ENCODE peak calls at places on chromosomes 1 and 21, in five cellular contexts. Y is T-helper 17 cell, H is left colon, N is RWPE2, A is upper lobe of left lung. R is an unnamed sample.

GRCh38 chr1:41754540-41754939 is 164.2 kb downstream of the HIVEP3 start:
- ATAC-seq in A (no peak), H (no peak), N (no peak), Y (no peak), R (no peak)

GRCh38 chr1:57911427-57911826 is 487.6 kb upstream of the DAB1 start:
- ATAC-seq in A (no peak), H (no peak), Y (no peak), N (no peak), R (no peak)

GRCh38 chr21:38170705-38171682 is 85.8 kb upstream of the KCNJ15 start:
- ATAC-seq in H (no peak), N (no peak), A (peak), Y (no peak), R (no peak)

GRCh38 chr1:22825790-22826189 is 115.2 kb downstream of the EPHB2 start:
- ATAC-seq in A (no peak), N (no peak), H (peak), Y (no peak), R (no peak)

GRCh38 chr1:246147471-246148461 is 359.3 kb downstream of the SMYD3 start:
- ATAC-seq in N (no peak), Y (no peak), H (no peak), A (no peak), R (no peak)

GRCh38 chr1:175278236-175278635 is 85.7 kb upstream of the KIAA0040 start:
- ATAC-seq in H (no peak), A (no peak), N (no peak), Y (no peak), R (no peak)

GRCh38 chr1:156615946-156616345 is 3.3 kb upstream of the HAPLN2 start:
- ATAC-seq in N (no peak), A (no peak), H (no peak), Y (no peak), R (no peak)

GRCh38 chr1:22332166-22332717 is 119.4 kb upstream of the ZBTB40 start:
- ATAC-seq in A (peak), H (no peak), Y (no peak), N (no peak), R (no peak)

GRCh38 chr1:205285391-205286101 is 36.0 kb downstream of the NUAK2 start:
- ATAC-seq in H (no peak), Y (peak), N (no peak), A (peak), R (no peak)

GRCh38 chr1:12454406-12455391 is 163.3 kb downstream of the DHRS3 start:
- ATAC-seq in A (peak), Y (no peak), N (peak), H (no peak), R (no peak)

GRCh38 chr1:205353612-205354011 is 3.1 kb downstream of the KLHDC8A start:
- ATAC-seq in Y (no peak), N (no peak), A (peak), H (no peak), R (no peak)

GRCh38 chr1:27504588-27505419 is 14.8 kb upstream of the WASF2 start:
- ATAC-seq in A (peak), H (peak), Y (no peak), N (peak), R (peak)

GRCh38 chr1:202034149-202034682 is 23.8 kb downstream of the ELF3 start:
- ATAC-seq in Y (no peak), N (no peak), H (no peak), A (no peak), R (no peak)

GRCh38 chr21:16424331-16424749 is 694.6 kb downstream of the USP25 start:
- ATAC-seq in A (peak), Y (no peak), N (no peak), H (no peak), R (peak)

GRCh38 chr1:89657886-89658285 is 25.0 kb downstream of the LRRC8C start:
- ATAC-seq in Y (peak), H (no peak), A (no peak), N (no peak), R (no peak)

GRCh38 chr1:162475089-162475488 is 22.5 kb upstream of the UHMK1 start:
- ATAC-seq in A (no peak), H (no peak), Y (no peak), N (no peak), R (peak)

GRCh38 chr21:44590311-44590721 is 2.0 kb downstream of the KRTAP10-6 start:
- ATAC-seq in Y (no peak), N (no peak), A (no peak), H (no peak), R (peak)

GRCh38 chr21:39012314-39013230 is 170.7 kb downstream of the PSMG1 start:
- ATAC-seq in N (no peak), H (peak), Y (no peak), A (no peak), R (no peak)

GRCh38 chr1:162687870-162688269 is 55.6 kb downstream of the DDR2 start:
- ATAC-seq in H (no peak), N (no peak), Y (no peak), A (no peak), R (no peak)

GRCh38 chr1:40723196-40723955 is 31.9 kb downstream of the NFYC start:
- ATAC-seq in N (no peak), Y (no peak), A (no peak), H (no peak), R (no peak)

GRCh38 chr1:31219489-31219888 is 20.2 kb downstream of the NKAIN1 start:
- ATAC-seq in H (no peak), N (no peak), Y (no peak), A (no peak), R (no peak)

GRCh38 chr21:36245115-36245514 is 74.9 kb upstream of the MORC3 start:
- ATAC-seq in A (no peak), H (no peak), Y (no peak), N (no peak), R (no peak)

GRCh38 chr1:175270361-175270760 is 77.8 kb upstream of the KIAA0040 start:
- ATAC-seq in H (no peak), N (no peak), Y (no peak), A (no peak), R (no peak)

GRCh38 chr1:176696109-176696508 is 233.1 kb downstream of the PAPPA2 start:
- ATAC-seq in A (no peak), H (no peak), Y (no peak), N (peak), R (peak)

GRCh38 chr1:159197767-159198557 is 6.7 kb upstream of the ACKR1 start:
- ATAC-seq in Y (peak), A (peak), N (peak), H (peak), R (peak)

GRCh38 chr1:227228201-227228600 is 90.1 kb downstream of the CDC42BPA start:
- ATAC-seq in H (no peak), Y (no peak), A (no peak), N (no peak), R (no peak)

GRCh38 chr21:35457097-35457496 is 408.0 kb upstream of the RUNX1 start:
- ATAC-seq in N (no peak), A (no peak), Y (no peak), H (no peak), R (no peak)

GRCh38 chr21:36613064-36613463 is 85.9 kb upstream of the SIM2 start:
- ATAC-seq in Y (no peak), A (no peak), N (peak), H (no peak), R (no peak)

GRCh38 chr1:119440908-119441307 is 26.0 kb downstream of the HSD3B2 start:
- ATAC-seq in A (no peak), Y (no peak), H (no peak), N (no peak), R (no peak)

GRCh38 chr1:78145105-78145580 is 99.4 kb downstream of the GIPC2 start:
- ATAC-seq in N (peak), Y (peak), H (peak), A (peak), R (peak)

GRCh38 chr1:145773423-145773822 is 50.5 kb downstream of the RNF115 start:
- ATAC-seq in H (no peak), Y (no peak), N (no peak), A (no peak), R (no peak)

R was measured in esophagus mucosa.